ENCODE peak calls at places on chromosomes 16 and 17, in ten cellular contexts. One of them, this sample, is unnamed.

GRCh38 chr16:77732241-77732946 is 10.1 kb downstream of the NUDT7 start:
- DNase-seq in NCI-H2081: no peak
- DNase-seq in HTR-8/SVneo: no peak
- DNase-seq in stimulated activated CD8-positive, alpha-beta memory T cell treated with anti-CD3 and anti-CD28 coated beads, Interleukin-15, amount 100 ng/mL, for 48 hours: no peak
- DNase-seq in lower leg skin: no peak
- DNase-seq in activated CD4-positive, CD25-positive, alpha-beta regulatory T cell: no peak
- DNase-seq in KBM-7: no peak
- DNase-seq in neural crest cell: no peak
- DNase-seq in mesendoderm: no peak
- DNase-seq in heart right ventricle: no peak
- DNase-seq in this sample: no peak

GRCh38 chr17:4540224-4541040 is 14.8 kb downstream of the MYBBP1A start:
- DNase-seq in NCI-H2081: no peak
- DNase-seq in HTR-8/SVneo: no peak
- DNase-seq in stimulated activated CD8-positive, alpha-beta memory T cell treated with anti-CD3 and anti-CD28 coated beads, Interleukin-15, amount 100 ng/mL, for 48 hours: no peak
- DNase-seq in lower leg skin: peak; percentile 87
- DNase-seq in activated CD4-positive, CD25-positive, alpha-beta regulatory T cell: no peak
- DNase-seq in KBM-7: no peak
- DNase-seq in neural crest cell: no peak
- DNase-seq in mesendoderm: peak; percentile 59
- DNase-seq in heart right ventricle: peak; percentile 60
- DNase-seq in this sample: no peak

GRCh38 chr16:51140112-51140511 is 11.0 kb downstream of the SALL1 start:
- DNase-seq in NCI-H2081: no peak
- DNase-seq in HTR-8/SVneo: no peak
- DNase-seq in stimulated activated CD8-positive, alpha-beta memory T cell treated with anti-CD3 and anti-CD28 coated beads, Interleukin-15, amount 100 ng/mL, for 48 hours: no peak
- DNase-seq in lower leg skin: no peak
- DNase-seq in activated CD4-positive, CD25-positive, alpha-beta regulatory T cell: no peak
- DNase-seq in KBM-7: no peak
- DNase-seq in neural crest cell: no peak
- DNase-seq in mesendoderm: no peak
- DNase-seq in heart right ventricle: no peak
- DNase-seq in this sample: no peak

GRCh38 chr16:89049484-89050118 is 44.1 kb upstream of the ACSF3 start:
- DNase-seq in NCI-H2081: no peak
- DNase-seq in HTR-8/SVneo: no peak
- DNase-seq in stimulated activated CD8-positive, alpha-beta memory T cell treated with anti-CD3 and anti-CD28 coated beads, Interleukin-15, amount 100 ng/mL, for 48 hours: no peak
- DNase-seq in lower leg skin: no peak
- DNase-seq in activated CD4-positive, CD25-positive, alpha-beta regulatory T cell: no peak
- DNase-seq in KBM-7: no peak
- DNase-seq in neural crest cell: no peak
- DNase-seq in mesendoderm: no peak
- DNase-seq in heart right ventricle: peak; percentile 8
- DNase-seq in this sample: no peak

GRCh38 chr17:42018339-42018738 is 1.1 kb upstream of the DNAJC7 start:
- DNase-seq in NCI-H2081: no peak
- DNase-seq in HTR-8/SVneo: no peak
- DNase-seq in stimulated activated CD8-positive, alpha-beta memory T cell treated with anti-CD3 and anti-CD28 coated beads, Interleukin-15, amount 100 ng/mL, for 48 hours: no peak
- DNase-seq in lower leg skin: no peak
- DNase-seq in activated CD4-positive, CD25-positive, alpha-beta regulatory T cell: no peak
- DNase-seq in KBM-7: peak; percentile 45
- DNase-seq in neural crest cell: no peak
- DNase-seq in mesendoderm: peak; percentile 73
- DNase-seq in heart right ventricle: no peak
- DNase-seq in this sample: no peak

GRCh38 chr16:67459066-67459857 is 21.7 kb downstream of the ATP6V0D1 start:
- DNase-seq in NCI-H2081: no peak
- DNase-seq in HTR-8/SVneo: no peak
- DNase-seq in stimulated activated CD8-positive, alpha-beta memory T cell treated with anti-CD3 and anti-CD28 coated beads, Interleukin-15, amount 100 ng/mL, for 48 hours: no peak
- DNase-seq in lower leg skin: no peak
- DNase-seq in activated CD4-positive, CD25-positive, alpha-beta regulatory T cell: no peak
- DNase-seq in KBM-7: no peak
- DNase-seq in neural crest cell: no peak
- DNase-seq in mesendoderm: no peak
- DNase-seq in heart right ventricle: peak; percentile 64
- DNase-seq in this sample: no peak

GRCh38 chr16:51355871-51356270 is 204.8 kb upstream of the SALL1 start:
- DNase-seq in NCI-H2081: no peak
- DNase-seq in HTR-8/SVneo: no peak
- DNase-seq in stimulated activated CD8-positive, alpha-beta memory T cell treated with anti-CD3 and anti-CD28 coated beads, Interleukin-15, amount 100 ng/mL, for 48 hours: no peak
- DNase-seq in lower leg skin: no peak
- DNase-seq in activated CD4-positive, CD25-positive, alpha-beta regulatory T cell: no peak
- DNase-seq in KBM-7: no peak
- DNase-seq in neural crest cell: no peak
- DNase-seq in mesendoderm: no peak
- DNase-seq in heart right ventricle: no peak
- DNase-seq in this sample: no peak

GRCh38 chr16:89489731-89490385 is 503 bp downstream of the ANKRD11 start:
- DNase-seq in NCI-H2081: no peak
- DNase-seq in HTR-8/SVneo: no peak
- DNase-seq in stimulated activated CD8-positive, alpha-beta memory T cell treated with anti-CD3 and anti-CD28 coated beads, Interleukin-15, amount 100 ng/mL, for 48 hours: no peak
- DNase-seq in lower leg skin: no peak
- DNase-seq in activated CD4-positive, CD25-positive, alpha-beta regulatory T cell: no peak
- DNase-seq in KBM-7: no peak
- DNase-seq in neural crest cell: no peak
- DNase-seq in mesendoderm: no peak
- DNase-seq in heart right ventricle: no peak
- DNase-seq in this sample: no peak

GRCh38 chr16:24116989-24117388 is 139.1 kb upstream of the CACNG3 start:
- DNase-seq in NCI-H2081: no peak
- DNase-seq in HTR-8/SVneo: no peak
- DNase-seq in stimulated activated CD8-positive, alpha-beta memory T cell treated with anti-CD3 and anti-CD28 coated beads, Interleukin-15, amount 100 ng/mL, for 48 hours: no peak
- DNase-seq in lower leg skin: no peak
- DNase-seq in activated CD4-positive, CD25-positive, alpha-beta regulatory T cell: no peak
- DNase-seq in KBM-7: no peak
- DNase-seq in neural crest cell: no peak
- DNase-seq in mesendoderm: peak; percentile 22
- DNase-seq in heart right ventricle: no peak
- DNase-seq in this sample: no peak

GRCh38 chr17:62714016-62714777 is 86.7 kb downstream of the MRC2 start:
- DNase-seq in NCI-H2081: no peak
- DNase-seq in HTR-8/SVneo: no peak
- DNase-seq in stimulated activated CD8-positive, alpha-beta memory T cell treated with anti-CD3 and anti-CD28 coated beads, Interleukin-15, amount 100 ng/mL, for 48 hours: no peak
- DNase-seq in lower leg skin: peak; percentile 69
- DNase-seq in activated CD4-positive, CD25-positive, alpha-beta regulatory T cell: no peak
- DNase-seq in KBM-7: no peak
- DNase-seq in neural crest cell: no peak
- DNase-seq in mesendoderm: no peak
- DNase-seq in heart right ventricle: no peak
- DNase-seq in this sample: no peak

GRCh38 chr17:1091885-1092284 is 87.9 kb downstream of the ABR start:
- DNase-seq in NCI-H2081: no peak
- DNase-seq in HTR-8/SVneo: no peak
- DNase-seq in stimulated activated CD8-positive, alpha-beta memory T cell treated with anti-CD3 and anti-CD28 coated beads, Interleukin-15, amount 100 ng/mL, for 48 hours: no peak
- DNase-seq in lower leg skin: no peak
- DNase-seq in activated CD4-positive, CD25-positive, alpha-beta regulatory T cell: no peak
- DNase-seq in KBM-7: no peak
- DNase-seq in neural crest cell: no peak
- DNase-seq in mesendoderm: no peak
- DNase-seq in heart right ventricle: no peak
- DNase-seq in this sample: no peak

GRCh38 chr16:51180719-51181494 is 29.8 kb upstream of the SALL1 start:
- DNase-seq in NCI-H2081: no peak
- DNase-seq in HTR-8/SVneo: no peak
- DNase-seq in stimulated activated CD8-positive, alpha-beta memory T cell treated with anti-CD3 and anti-CD28 coated beads, Interleukin-15, amount 100 ng/mL, for 48 hours: no peak
- DNase-seq in lower leg skin: no peak
- DNase-seq in activated CD4-positive, CD25-positive, alpha-beta regulatory T cell: no peak
- DNase-seq in KBM-7: no peak
- DNase-seq in neural crest cell: no peak
- DNase-seq in mesendoderm: no peak
- DNase-seq in heart right ventricle: no peak
- DNase-seq in this sample: no peak

This sample was measured in osteocyte.